ENCODE peak calls at places on chromosome 20, in five cellular contexts. Z is lung, D is right atrium auricular region, B is PC-3, Q is tibial artery. O is an unnamed sample. For H3K4me1, the result is how much of the 10 kb centered on the place peaks cover.

GRCh38 chr20:3846378-3846739 is 275 bp upstream of the MAVS start:
- DNase-seq in Z (no peak), Q (no peak), B (no peak), D (no peak), O (no peak)

GRCh38 chr20:50385733-50386640 is 124.2 kb upstream of the PTPN1 start:
- DNase-seq in B (no peak), Z (no peak), Q (no peak), D (no peak), O (no peak)

GRCh38 chr20:46696791-46697279 is 7.6 kb upstream of the TP53RK start:
- DNase-seq in B (no peak), D (no peak), Q (no peak), Z (no peak), O (peak)

GRCh38 chr20:57594092-57594911 is 25.9 kb downstream of the ZBP1 start:
- DNase-seq in B (peak), Z (peak), D (no peak), Q (no peak), O (peak)

GRCh38 chr20:16978497-16978896 is 230.3 kb downstream of the OTOR start:
- DNase-seq in B (no peak), Q (no peak), Z (no peak), D (no peak), O (no peak)

GRCh38 chr20:63747622-63748355 is 8.2 kb downstream of the SLC2A4RG start:
- DNase-seq in Z (no peak), D (no peak), Q (no peak), B (no peak), O (no peak)

GRCh38 chr20:53926428-53927028 is 143.9 kb downstream of the BCAS1 start:
- DNase-seq in Z (no peak), B (peak), Q (no peak), D (peak), O (peak)

GRCh38 chr20:34676642-34677373 is at the start of gene PIGU:
- DNase-seq in B (peak), Q (peak), D (peak), Z (peak), O (peak)

GRCh38 chr20:33401922-33402369 is 627 bp upstream of the CDK5RAP1 start:
- DNase-seq in Z (no peak), D (no peak), Q (no peak), B (no peak), O (no peak)

GRCh38 chr20:41222703-41223102 is 85.4 kb downstream of the PLCG1 start:
- DNase-seq in D (no peak), Q (no peak), Z (no peak), B (no peak), O (peak)

GRCh38 chr20:45320948-45321595 is 13.0 kb upstream of the MATN4 start:
- DNase-seq in Z (no peak), Q (no peak), B (no peak), D (no peak), O (no peak)

GRCh38 chr20:45987108-45987780 is 15.2 kb upstream of the ZNF335 start:
- DNase-seq in B (peak), D (no peak), Q (no peak), Z (peak), O (peak)

GRCh38 chr20:15596220-15596875 is 976.9 kb downstream of the KIF16B start:
- DNase-seq in D (no peak), B (no peak), Z (peak), Q (no peak), O (peak)

GRCh38 chr20:48153523-48153922 is 368.2 kb upstream of the SULF2 start:
- DNase-seq in Q (no peak), D (no peak), Z (no peak), B (peak), O (no peak)

GRCh38 chr20:7392551-7392950 is 547.7 kb downstream of the HAO1 start:
- DNase-seq in Z (no peak), D (no peak), Q (no peak), B (no peak), O (no peak)

GRCh38 chr20:32501709-32502108 is 83.4 kb downstream of the NOL4L start:
- DNase-seq in Q (no peak), Z (no peak), B (peak), D (no peak), O (peak)

GRCh38 chr20:23161968-23162696 is 76.0 kb upstream of the CD93 start:
- DNase-seq in B (peak), Z (peak), D (peak), Q (peak), O (peak)

GRCh38 chr20:13008761-13009681 is at the start of gene SPTLC3:
- DNase-seq in D (peak), B (peak), Q (peak), Z (peak), O (peak)

GRCh38 chr20:23061713-23062561 is 12.5 kb upstream of the THBD start:
- DNase-seq in Q (peak), D (peak), Z (no peak), B (peak), O (peak)

GRCh38 chr20:17871181-17871580 is 97.4 kb downstream of the SNX5 start:
- DNase-seq in D (no peak), Q (no peak), B (no peak), Z (no peak), O (no peak)

GRCh38 chr20:5039255-5039657 is 37.9 kb upstream of the SLC23A2 start:
- DNase-seq in Q (no peak), D (no peak), Z (no peak), B (no peak), O (no peak)

GRCh38 chr20:15818651-15819071 is 754.6 kb downstream of the KIF16B start:
- DNase-seq in B (peak), Z (no peak), Q (no peak), D (no peak), O (no peak)

GRCh38 chr20:9025643-9026042 is 43.2 kb upstream of the PLCB4 start:
- DNase-seq in Z (no peak), B (peak), D (no peak), Q (no peak), O (peak)

GRCh38 chr20:34579191-34579661 is 20.7 kb downstream of the MAP1LC3A start:
- DNase-seq in B (peak), D (no peak), Z (no peak), Q (peak), O (peak)

GRCh38 chr20:50510706-50511401 is 671 bp downstream of the PTPN1 start:
- DNase-seq in Q (no peak), B (peak), D (no peak), Z (no peak), O (no peak)

GRCh38 chr20:33679758-33680485 is 5.7 kb upstream of the NECAB3 start:
- DNase-seq in Z (no peak), B (no peak), Q (no peak), D (no peak), O (no peak)

GRCh38 chr20:47468290-47469050 is 33.2 kb upstream of the NCOA3 start:
- DNase-seq in Z (no peak), D (no peak), B (no peak), Q (no peak), O (no peak)

GRCh38 chr20:53208110-53208908 is 236.2 kb downstream of the TSHZ2 start:
- DNase-seq in B (no peak), Z (no peak), Q (no peak), D (no peak), O (no peak)

GRCh38 chr20:8532169-8532568 is 400.1 kb downstream of the PLCB1 start:
- DNase-seq in Q (no peak), B (no peak), D (no peak), Z (no peak), O (no peak)

GRCh38 chr20:43983359-43983758 is 68.7 kb downstream of the TOX2 start:
- DNase-seq in B (peak), D (no peak), Z (no peak), Q (no peak), O (no peak)

GRCh38 chr20:43983904-43984361 is 69.3 kb downstream of the TOX2 start:
- DNase-seq in B (no peak), Z (no peak), D (no peak), Q (no peak), O (no peak)

GRCh38 chr20:43985608-43986316 is 71.1 kb downstream of the TOX2 start:
- DNase-seq in B (no peak), Q (no peak), D (no peak), Z (no peak), O (no peak)

GRCh38 chr20:43984587-43984986 is 69.9 kb downstream of the TOX2 start:
- DNase-seq in Z (no peak), B (no peak), Q (no peak), D (no peak), O (no peak)

GRCh38 chr20:43985121-43985520 is 70.5 kb downstream of the TOX2 start:
- DNase-seq in Q (no peak), D (no peak), Z (no peak), B (no peak), O (no peak)
- H3K4me1 ChIP-seq in Q (under half), D (under half), Z (under half), B (under half), O (under half)

GRCh38 chr20:37230200-37230599 is 31.4 kb downstream of the GHRH start:
- DNase-seq in Z (no peak), B (no peak), Q (no peak), D (peak), O (no peak)
- H3K4me1 ChIP-seq in Z (under half), B (under half), Q (under half), D (under half), O (under half)

DNA sequence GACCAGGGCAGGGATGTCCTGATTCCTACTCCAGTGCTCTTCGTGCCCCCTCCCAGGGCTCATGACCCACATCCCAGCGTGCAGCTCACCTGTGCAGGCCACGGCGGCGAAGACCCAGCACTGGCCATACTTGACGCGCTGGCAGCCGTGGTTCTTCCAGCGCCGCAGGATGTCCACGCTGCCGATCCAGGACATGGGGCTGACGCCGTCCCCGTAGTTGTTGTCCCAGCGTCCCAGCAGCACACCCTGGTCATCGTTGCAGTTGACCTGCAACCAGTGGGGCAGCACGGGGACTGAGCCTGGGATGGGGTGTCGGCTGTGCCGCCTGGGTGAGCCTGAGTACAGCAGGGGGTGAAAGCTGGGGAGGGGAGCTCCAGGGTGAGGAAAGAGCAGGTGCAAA is 18.4 kb downstream of the TGM2 start:
- DNase-seq in B (no peak), Q (no peak), Z (no peak), D (no peak), O (no peak)
- H3K4me1 ChIP-seq in B (under half), Q (half or more), Z (under half), D (half or more), O (under half)

GRCh38 chr20:61451953-61452352 is 199.9 kb downstream of the CDH4 start:
- DNase-seq in Q (no peak), B (no peak), D (no peak), Z (no peak), O (no peak)
- H3K4me1 ChIP-seq in Q (under half), B (under half), D (under half), Z (under half), O (under half)

GRCh38 chr20:11483697-11484096 is 434.0 kb upstream of the BTBD3 start:
- DNase-seq in Q (no peak), D (no peak), Z (no peak), B (no peak), O (no peak)
- H3K4me1 ChIP-seq in Q (under half), D (under half), Z (under half), B (under half), O (under half)

GRCh38 chr20:2103454-2104153 is 2.0 kb downstream of the STK35 start:
- DNase-seq in Q (no peak), Z (no peak), B (no peak), D (peak), O (peak)

GRCh38 chr20:2101935-2102584 is 433 bp downstream of the STK35 start:
- DNase-seq in B (peak), Z (peak), D (peak), Q (peak), O (peak)

GRCh38 chr20:2101057-2101934 is at the start of gene STK35:
- DNase-seq in D (no peak), B (peak), Q (no peak), Z (peak), O (no peak)

GRCh38 chr20:2102585-2103453 is 1.2 kb downstream of the STK35 start:
- DNase-seq in B (peak), D (peak), Q (peak), Z (peak), O (peak)

DNA sequence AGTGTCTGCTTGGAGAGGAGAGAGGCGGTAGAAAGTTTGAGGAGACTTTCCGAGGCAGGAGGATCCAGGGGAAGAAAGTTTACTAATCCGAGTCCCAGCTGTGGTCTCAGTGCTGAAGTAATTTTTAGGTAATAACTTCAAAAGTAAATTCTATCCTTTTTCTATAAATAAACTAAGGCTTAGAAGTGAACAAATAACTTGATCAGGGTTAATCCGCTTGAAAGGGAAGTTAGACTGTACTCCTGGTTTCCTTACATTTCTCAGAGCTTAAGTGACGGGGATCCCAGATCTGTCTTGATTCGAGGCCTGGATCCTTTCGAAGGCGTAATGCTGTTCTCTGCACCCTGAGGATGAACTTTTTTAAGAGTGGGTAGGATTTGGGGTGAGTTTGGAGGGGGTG is 2.6 kb downstream of the STK35 start:
- DNase-seq in Z (no peak), B (no peak), D (peak), Q (no peak), O (peak)
- H3K4me1 ChIP-seq in Z (under half), B (under half), D (half or more), Q (under half), O (under half)

GRCh38 chr20:59122377-59122932 is 41.2 kb upstream of the ZNF831 start:
- DNase-seq in B (no peak), Q (no peak), Z (no peak), D (no peak), O (no peak)
- H3K4me1 ChIP-seq in B (under half), Q (under half), Z (under half), D (under half), O (under half)

O was measured in mesenchymal stem cell.